ENCODE peak calls at places on chromosomes 3 and 15, in nine cellular contexts. X is stimulated activated CD8-positive, alpha-beta memory T cell treated with anti-CD3 and anti-CD28 coated beads, Interleukin-15, amount 100 ng/mL, for 1 hour; U is foreskin fibroblast; D is GM12878; N is GM23248; J is lower leg skin; F is endothelial cell; L is A549; G is hippocampal formation. Q is an unnamed sample.

GRCh38 chr3:53254810-53255359 is 937 bp downstream of the TKT start:
- DNase-seq in G (peak), J (peak), L (no peak), N (peak), D (peak), F (peak), X (no peak), U (peak), Q (peak)

GRCh38 chr15:61921093-61921492 is 139.2 kb downstream of the VPS13C start:
- DNase-seq in U (no peak), D (no peak), X (no peak), L (no peak), G (no peak), F (no peak), J (no peak), N (peak), Q (no peak)

GRCh38 chr15:85649372-85649771 is 145.4 kb downstream of the KLHL25 start:
- DNase-seq in U (peak), D (no peak), J (no peak), F (no peak), X (no peak), L (peak), G (no peak), N (peak), Q (peak)

GRCh38 chr3:148735597-148735996 is 37.9 kb downstream of the AGTR1 start:
- DNase-seq in U (no peak), X (no peak), L (no peak), N (peak), J (no peak), G (no peak), D (no peak), F (no peak), Q (no peak)

GRCh38 chr3:51682079-51682478 is 11.0 kb downstream of the TEX264 start:
- DNase-seq in U (peak), G (peak), X (peak), D (peak), L (peak), F (peak), N (peak), J (peak), Q (peak)

GRCh38 chr15:51652084-51652668 is 29.1 kb upstream of the SCG3 start:
- DNase-seq in D (no peak), F (no peak), L (no peak), N (no peak), X (no peak), G (no peak), U (no peak), J (no peak), Q (no peak)

GRCh38 chr3:129893616-129894070 is at the start of gene TMCC1:
- DNase-seq in N (peak), U (peak), F (peak), G (peak), X (peak), J (peak), D (peak), L (peak), Q (peak)

GRCh38 chr15:100256096-100256984 is 85.4 kb downstream of the ADAMTS17 start:
- DNase-seq in N (no peak), D (no peak), L (no peak), J (no peak), U (no peak), G (no peak), X (no peak), F (no peak), Q (no peak)

GRCh38 chr3:135929670-135930069 is 35.9 kb upstream of the PPP2R3A start:
- DNase-seq in G (no peak), X (no peak), U (peak), J (peak), D (no peak), L (no peak), N (peak), F (no peak), Q (peak)

GRCh38 chr15:79101866-79102581 is 11.4 kb upstream of the RASGRF1 start:
- DNase-seq in L (no peak), D (no peak), F (no peak), J (no peak), X (no peak), N (peak), G (no peak), U (no peak), Q (no peak)

GRCh38 chr15:92907880-92908279 is 7.8 kb downstream of the CHD2 start:
- DNase-seq in G (no peak), D (no peak), U (peak), J (peak), N (peak), F (no peak), X (no peak), L (peak), Q (peak)

GRCh38 chr3:24854748-24855147 is 360.1 kb upstream of the THRB start:
- DNase-seq in X (no peak), L (no peak), D (no peak), N (no peak), G (no peak), J (no peak), U (no peak), F (no peak), Q (no peak)

GRCh38 chr3:56758539-56758981 is 43.2 kb downstream of the ARHGEF3 start:
- DNase-seq in J (peak), L (peak), N (peak), U (peak), D (peak), G (no peak), X (no peak), F (no peak), Q (peak)

GRCh38 chr3:40162616-40163015 is 146.9 kb upstream of the EIF1B start:
- DNase-seq in X (no peak), D (no peak), J (no peak), G (no peak), N (no peak), F (no peak), L (no peak), U (no peak), Q (no peak)

GRCh38 chr3:23575697-23576096 is 230.1 kb upstream of the UBE2E1 start:
- DNase-seq in U (no peak), X (no peak), L (peak), F (no peak), J (no peak), G (no peak), D (no peak), N (peak), Q (peak)